ENCODE peak calls at places on chromosomes 12 and 14, in six cellular contexts. P is mammary epithelial cell; S is right lobe of liver; B is Jurkat, Clone E6-1; F is naive thymus-derived CD4-positive, alpha-beta T cell; X is AG10803. T is an unnamed sample.
A peak's percentile ranks its signal among the peaks of the same experiment; 100 is the strongest.

GRCh38 chr14:50249118-50249775 is 17.9 kb upstream of the SOS2 start:
- DNase-seq in B (no peak), F (no peak), P (no peak), X (no peak), S (no peak), T (no peak)

GRCh38 chr14:30227871-30228270 is 300.2 kb upstream of the PRKD1 start:
- DNase-seq in F (no peak), X (peak; percentile 58), P (peak; percentile 68), B (no peak), S (no peak), T (no peak)

GRCh38 chr14:86858043-86858442 is 1134.9 kb downstream of the GALC start:
- DNase-seq in P (no peak), F (no peak), S (no peak), X (peak; percentile 63), B (no peak), T (no peak)

GRCh38 chr12:104057771-104058197 is 6.5 kb upstream of the HCFC2 start:
- DNase-seq in X (no peak), F (no peak), S (no peak), P (no peak), B (no peak), T (peak; percentile 37)

GRCh38 chr12:100317371-100317770 is 39.5 kb upstream of the SLC17A8 start:
- DNase-seq in X (no peak), P (no peak), F (no peak), B (no peak), S (no peak), T (no peak)

GRCh38 chr12:1093166-1093751 is 102.2 kb downstream of the ERC1 start:
- DNase-seq in P (peak; percentile 45), S (no peak), X (peak; percentile 62), B (peak; percentile 57), F (peak; percentile 37), T (peak; percentile 72)

GRCh38 chr12:1022032-1022970 is 31.3 kb downstream of the ERC1 start:
- DNase-seq in S (peak; percentile 51), F (no peak), X (no peak), P (no peak), B (no peak), T (no peak)

GRCh38 chr12:108646597-108647190 is 13.0 kb upstream of the SELPLG start:
- DNase-seq in P (no peak), X (no peak), F (no peak), S (no peak), B (no peak), T (no peak)

GRCh38 chr12:107736914-107737313 is 24.0 kb downstream of the PRDM4 start:
- DNase-seq in F (no peak), P (no peak), S (no peak), B (no peak), X (no peak), T (peak; percentile 86)

GRCh38 chr14:76055330-76055729 is 69.8 kb downstream of the IFT43 start:
- DNase-seq in S (no peak), P (no peak), B (no peak), X (no peak), F (no peak), T (no peak)

GRCh38 chr14:93146119-93146518 is 30.4 kb upstream of the ITPK1 start:
- DNase-seq in X (no peak), F (no peak), B (no peak), S (no peak), P (no peak), T (no peak)

GRCh38 chr14:63011609-63012008 is 33.6 kb downstream of the KCNH5 start:
- DNase-seq in B (no peak), X (no peak), P (peak; percentile 8), F (no peak), S (no peak), T (no peak)

GRCh38 chr12:77957034-77957433 is 126.3 kb downstream of the NAV3 start:
- DNase-seq in X (no peak), S (no peak), F (no peak), B (no peak), P (no peak), T (no peak)

GRCh38 chr12:65229441-65229840 is 49.0 kb upstream of the MSRB3 start:
- DNase-seq in X (peak; percentile 38), P (peak; percentile 74), S (no peak), F (no peak), B (no peak), T (no peak)

GRCh38 chr12:116050266-116050665 is 227.2 kb downstream of the MED13L start:
- DNase-seq in P (no peak), F (no peak), S (no peak), B (no peak), X (no peak), T (no peak)

GRCh38 chr14:73428354-73428824 is 30.0 kb downstream of the NUMB start:
- DNase-seq in X (peak; percentile 3), S (peak; percentile 84), F (no peak), B (no peak), P (no peak), T (no peak)

GRCh38 chr12:97267166-97267565 is 195.4 kb upstream of the RMST start:
- DNase-seq in P (no peak), F (no peak), S (no peak), B (no peak), X (no peak), T (no peak)

GRCh38 chr14:99062772-99063418 is 209.1 kb downstream of the BCL11B start:
- DNase-seq in B (no peak), X (no peak), P (no peak), F (no peak), S (no peak), T (no peak)

DNA sequence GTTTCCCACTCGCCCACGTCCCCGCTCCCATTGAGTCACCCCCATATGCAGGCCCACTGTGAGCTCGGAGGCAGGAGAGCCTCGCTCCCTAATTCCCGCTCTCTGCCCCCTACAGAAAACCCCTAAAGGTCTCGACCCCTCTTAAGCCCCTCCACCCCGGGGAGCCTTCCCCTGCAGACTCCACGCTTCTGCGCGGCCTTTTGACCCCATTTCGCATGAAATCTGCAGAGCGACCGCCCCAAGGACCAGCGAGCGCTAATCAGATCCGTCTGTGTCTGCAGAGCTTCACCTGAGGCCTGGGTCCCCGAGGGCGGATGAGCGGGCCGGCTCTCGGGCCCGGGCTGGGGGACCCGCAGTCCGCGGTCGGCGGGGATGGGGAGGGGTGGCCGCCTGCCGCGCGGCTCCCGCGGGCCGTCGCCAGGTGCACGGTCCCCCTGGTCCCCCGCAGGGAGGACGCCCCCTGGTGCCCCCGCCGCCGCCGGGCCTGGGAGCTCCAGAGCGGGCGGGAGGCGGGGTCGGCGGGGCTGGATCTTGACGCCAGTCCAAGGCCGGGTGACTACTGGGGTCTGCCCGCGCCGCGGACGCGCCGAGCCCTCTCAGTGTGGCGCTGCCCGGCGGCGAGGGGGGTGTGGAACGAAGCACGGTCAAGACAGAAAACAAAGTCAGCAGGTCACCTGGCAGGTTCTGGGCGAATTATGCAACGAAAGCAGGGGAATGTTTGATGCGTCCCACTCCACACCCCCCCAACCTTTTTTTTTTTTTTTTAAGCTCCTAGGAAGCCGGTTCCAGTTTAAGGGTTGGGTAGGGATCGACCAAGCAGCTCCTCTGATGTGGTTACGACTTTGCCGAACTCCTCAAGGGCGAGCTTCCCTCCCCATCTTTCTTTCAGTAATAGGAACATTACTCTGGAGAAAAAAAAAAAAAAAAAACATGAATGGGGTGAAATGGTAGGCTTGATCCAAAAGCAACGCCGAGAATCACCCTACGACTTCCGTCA is 9.9 kb downstream of the BMP4 start:
- DNase-seq in P (no peak), S (peak; percentile 54), F (no peak), B (no peak), X (no peak), T (no peak)
- H3K4me3 ChIP-seq in P (no peak overlapping the region), S (peak overlapping the region; percentile 55), F (no peak overlapping the region), B (no peak overlapping the region), X (no peak overlapping the region), T (no peak overlapping the region)

DNA sequence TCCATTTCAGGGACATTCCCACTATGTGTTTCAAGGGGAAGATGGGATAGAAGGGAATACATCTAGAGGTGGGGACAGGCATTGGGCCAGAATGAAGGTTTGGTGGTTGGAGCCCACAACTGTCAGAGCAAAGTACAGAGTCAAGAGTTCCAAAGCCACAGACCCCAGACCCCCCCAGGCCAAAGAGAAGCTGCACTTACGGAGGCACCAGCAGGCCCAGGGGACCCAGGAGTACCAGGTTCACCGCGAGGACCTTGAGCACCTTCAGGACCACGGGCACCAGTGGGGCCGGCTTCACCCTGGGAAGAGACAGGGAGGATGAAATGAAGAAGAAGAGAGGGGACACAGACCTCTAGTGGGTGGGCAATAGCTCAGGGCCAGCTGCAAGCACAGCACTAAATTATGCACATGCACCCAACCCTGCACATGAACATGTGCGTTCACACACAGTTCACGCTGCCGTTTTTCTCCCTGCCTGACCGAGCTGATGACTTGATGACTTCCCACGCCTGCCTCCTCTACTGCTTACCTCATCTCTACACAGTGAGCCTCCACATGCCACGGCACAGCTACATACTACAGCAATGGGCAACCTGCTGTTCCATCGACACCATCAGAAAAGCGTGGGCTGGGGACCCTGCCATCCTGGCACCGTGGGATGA is 16.7 kb downstream of the COL2A1 start:
- DNase-seq in P (no peak), X (peak; percentile 28), F (no peak), B (no peak), S (no peak), T (no peak)
- H3K4me3 ChIP-seq in P (no peak overlapping the region), X (no peak overlapping the region), F (no peak overlapping the region), B (no peak overlapping the region), S (no peak overlapping the region), T (no peak overlapping the region)

GRCh38 chr12:6954316-6954710 is 3.2 kb downstream of the PTPN6 start:
- DNase-seq in X (no peak), S (no peak), B (no peak), F (no peak), P (no peak), T (no peak)

GRCh38 chr12:6954754-6955461 is 3.8 kb downstream of the PTPN6 start:
- DNase-seq in S (no peak), X (no peak), B (no peak), F (no peak), P (no peak), T (no peak)

GRCh38 chr12:6952860-6953416 is 1.8 kb downstream of the PTPN6 start:
- DNase-seq in F (no peak), S (no peak), B (no peak), X (no peak), P (no peak), T (no peak)

GRCh38 chr12:6952121-6952859 is 1.1 kb downstream of the PTPN6 start:
- DNase-seq in F (no peak), B (no peak), S (no peak), P (no peak), X (no peak), T (no peak)

DNA sequence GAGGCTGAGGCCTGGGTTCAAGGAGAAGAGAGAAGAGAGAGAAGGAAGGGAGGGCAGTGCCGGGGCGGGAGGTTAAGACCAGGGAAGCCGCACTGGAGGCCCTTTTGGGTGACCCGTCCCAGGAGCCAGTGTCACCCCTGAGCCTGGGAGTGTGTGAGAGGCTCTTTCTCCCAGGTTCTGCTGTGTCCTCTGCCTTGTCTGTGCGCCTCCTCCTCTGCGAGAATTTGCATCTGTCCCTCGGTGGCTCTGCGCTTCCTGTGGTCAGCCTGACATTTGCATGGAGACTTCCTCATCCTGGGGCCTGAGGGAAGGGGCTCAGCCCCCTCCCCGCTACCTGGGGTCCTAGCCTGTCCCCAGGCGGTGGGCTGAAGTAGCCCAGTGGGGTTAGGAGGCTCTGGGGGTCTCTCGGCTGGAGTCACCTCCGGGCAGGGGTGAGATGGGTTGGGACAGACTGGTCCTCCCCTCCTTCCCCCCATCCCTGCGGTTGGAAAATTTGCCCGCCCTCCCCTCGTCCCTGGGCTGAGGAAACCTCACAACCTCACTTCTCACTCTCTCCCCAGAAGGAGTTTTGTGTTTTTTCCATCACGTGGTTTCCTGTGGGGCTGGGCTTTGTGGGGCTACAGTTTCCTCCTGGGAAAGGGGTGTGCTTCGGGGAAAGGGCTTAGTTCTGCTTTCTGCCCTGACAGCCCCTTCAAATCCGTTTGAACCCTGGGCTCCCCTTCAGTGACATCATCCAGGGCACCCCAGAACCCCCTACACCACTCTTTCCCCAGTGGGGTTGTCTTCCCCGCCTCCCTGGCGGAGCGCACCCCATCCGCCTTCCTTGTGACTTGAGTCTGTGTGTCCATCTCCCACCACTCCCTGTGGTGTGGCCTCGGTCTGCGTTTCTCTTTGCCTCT is 2.5 kb downstream of the PTPN6 start:
- DNase-seq in X (no peak), S (peak; percentile 63), P (no peak), F (peak; percentile 65), B (peak; percentile 93), T (peak; percentile 85)
- H3K4me3 ChIP-seq in X (no peak overlapping the region), S (peak overlapping the region; percentile 31), P (no peak overlapping the region), F (peak overlapping the region; percentile 92), B (peak overlapping the region; percentile 89), T (peak overlapping the region; percentile 67)

GRCh38 chr12:53624453-53624852 is 1.7 kb downstream of the ATF7 start:
- DNase-seq in F (no peak), S (no peak), X (peak; percentile 53), B (no peak), P (no peak), T (no peak)
- H3K4me3 ChIP-seq in F (peak overlapping the region; percentile 7), S (peak overlapping the region; percentile 69), X (peak overlapping the region; percentile 75), B (no peak overlapping the region), P (peak overlapping the region; percentile 86), T (peak overlapping the region; percentile 90)